ENCODE peak calls at places on chromosomes 7 and 10, in four cellular contexts. E is cardiac fibroblast, D is CD14-positive monocyte, L is thyroid gland. T is an unnamed sample.

GRCh38 chr10:62661143-62661542 is 143.4 kb upstream of the ADO start:
- DNase-seq in L (no peak), D (no peak), E (no peak), T (no peak)

GRCh38 chr10:130382031-130382430 is 245.8 kb downstream of the GLRX3 start:
- DNase-seq in D (no peak), E (no peak), L (no peak), T (no peak)

GRCh38 chr7:36509962-36510361 is 120.3 kb downstream of the ANLN start:
- DNase-seq in D (no peak), L (no peak), E (no peak), T (no peak)

GRCh38 chr7:79506481-79506880 is 53.0 kb upstream of the MAGI2 start:
- DNase-seq in D (no peak), L (no peak), E (peak), T (no peak)

GRCh38 chr10:90306187-90306586 is 551.7 kb downstream of the HTR7 start:
- DNase-seq in D (no peak), E (peak), L (no peak), T (no peak)

GRCh38 chr7:71871446-71871845 is 540.7 kb downstream of the CALN1 start:
- DNase-seq in E (no peak), L (no peak), D (no peak), T (no peak)

GRCh38 chr10:90847436-90847835 is 10.4 kb downstream of the HTR7 start:
- DNase-seq in E (peak), D (no peak), L (no peak), T (no peak)

GRCh38 chr10:48390005-48390871 is 83.8 kb downstream of the MAPK8 start:
- DNase-seq in E (no peak), L (no peak), D (no peak), T (no peak)

GRCh38 chr10:105185101-105185500 is 544.0 kb downstream of the SORCS3 start:
- DNase-seq in E (no peak), D (no peak), L (no peak), T (no peak)

GRCh38 chr10:48199580-48200377 is 74.7 kb downstream of the FRMPD2 start:
- DNase-seq in E (peak), L (no peak), D (peak), T (no peak)

GRCh38 chr7:47937711-47938573 is 10.3 kb downstream of the PKD1L1 start:
- DNase-seq in D (no peak), L (no peak), E (no peak), T (no peak)

GRCh38 chr7:103343758-103344452 is 662 bp downstream of the DNAJC2 start:
- DNase-seq in L (no peak), E (peak), D (peak), T (peak)

GRCh38 chr10:93916257-93917063 is 22.7 kb downstream of the SLC35G1 start:
- DNase-seq in E (peak), D (no peak), L (no peak), T (no peak)

GRCh38 chr7:2037805-2038635 is 194.7 kb downstream of the MAD1L1 start:
- DNase-seq in E (peak), D (peak), L (peak), T (peak)

DNA sequence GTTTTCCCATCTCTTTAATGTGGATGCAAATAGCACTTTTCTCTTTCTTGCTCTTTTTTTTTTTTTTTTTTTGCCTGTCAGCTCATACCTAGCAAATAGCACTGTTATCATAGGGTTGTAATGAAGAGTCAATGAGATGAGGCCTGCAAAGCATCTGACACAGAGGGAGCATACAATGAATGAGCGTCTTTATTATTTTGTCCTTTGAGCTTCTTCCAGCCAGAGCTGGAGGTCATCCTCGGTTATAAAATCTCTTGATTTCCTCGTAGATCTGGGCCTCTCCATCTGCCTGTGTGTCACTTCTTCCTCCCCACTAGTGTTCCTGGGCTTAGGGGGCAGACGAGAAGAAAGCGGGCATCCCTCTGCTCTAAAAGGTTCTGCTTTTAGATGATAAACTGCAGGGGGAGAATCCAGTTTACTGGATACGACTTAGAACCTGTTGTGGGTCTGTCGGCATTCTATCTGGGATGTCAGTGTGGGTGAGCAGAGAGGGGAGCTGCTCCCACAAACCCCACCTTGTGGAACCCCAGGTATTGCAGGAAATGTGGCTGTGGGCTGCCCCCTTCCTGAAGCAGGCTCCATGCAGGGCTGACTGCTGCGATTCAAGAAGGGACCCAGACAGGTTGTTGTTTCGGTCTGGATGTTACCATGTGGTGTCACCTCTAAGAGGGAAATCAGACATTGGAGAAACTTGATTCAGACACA is 135.8 kb upstream of the GPR26 start:
- DNase-seq in L (no peak), D (no peak), E (no peak), T (no peak)
- TF ChIP-seq CTCF in L (no peak), D (no peak), E (no peak), T (no peak)

GRCh38 chr10:43200538-43201390 is 62.5 kb downstream of the CSGALNACT2 start:
- DNase-seq in E (no peak), D (no peak), L (no peak), T (peak)

GRCh38 chr10:43201545-43202131 is 63.4 kb downstream of the CSGALNACT2 start:
- DNase-seq in L (no peak), E (no peak), D (no peak), T (peak)

GRCh38 chr10:43202657-43203490 is 64.0 kb downstream of the RASGEF1A start:
- DNase-seq in E (no peak), D (peak), L (peak), T (peak)

GRCh38 chr10:43203491-43204393 is 63.1 kb downstream of the RASGEF1A start:
- DNase-seq in D (peak), L (peak), E (no peak), T (peak)

DNA sequence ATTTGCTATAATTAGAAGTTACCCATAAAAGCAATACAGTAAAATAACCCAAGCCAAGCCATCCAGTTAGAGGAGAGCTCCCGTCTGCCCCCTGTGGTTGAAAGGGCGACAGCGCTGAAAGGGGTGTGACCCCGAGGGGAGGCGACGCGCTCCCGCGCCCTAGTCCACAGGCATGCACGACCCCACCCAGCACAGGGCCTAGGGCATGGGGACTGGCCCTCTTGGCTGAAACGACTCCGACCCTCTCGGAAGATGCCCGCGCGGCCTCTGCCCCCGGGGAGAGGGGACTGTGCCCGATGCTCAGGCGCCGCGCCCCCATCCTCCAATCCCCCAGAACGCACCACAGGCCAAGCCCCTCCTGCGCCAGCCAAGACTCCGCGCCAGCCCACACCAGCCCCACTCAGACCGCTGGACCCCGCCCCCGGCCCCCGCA is 64.0 kb downstream of the CSGALNACT2 start:
- DNase-seq in E (peak), D (peak), L (peak), T (peak)
- TF ChIP-seq CTCF in E (peak), D (peak), L (peak), T (peak)

GRCh38 chr7:85469446-85469970 is 282.7 kb upstream of the SEMA3D start:
- DNase-seq in E (no peak), L (no peak), D (no peak), T (no peak)

DNA sequence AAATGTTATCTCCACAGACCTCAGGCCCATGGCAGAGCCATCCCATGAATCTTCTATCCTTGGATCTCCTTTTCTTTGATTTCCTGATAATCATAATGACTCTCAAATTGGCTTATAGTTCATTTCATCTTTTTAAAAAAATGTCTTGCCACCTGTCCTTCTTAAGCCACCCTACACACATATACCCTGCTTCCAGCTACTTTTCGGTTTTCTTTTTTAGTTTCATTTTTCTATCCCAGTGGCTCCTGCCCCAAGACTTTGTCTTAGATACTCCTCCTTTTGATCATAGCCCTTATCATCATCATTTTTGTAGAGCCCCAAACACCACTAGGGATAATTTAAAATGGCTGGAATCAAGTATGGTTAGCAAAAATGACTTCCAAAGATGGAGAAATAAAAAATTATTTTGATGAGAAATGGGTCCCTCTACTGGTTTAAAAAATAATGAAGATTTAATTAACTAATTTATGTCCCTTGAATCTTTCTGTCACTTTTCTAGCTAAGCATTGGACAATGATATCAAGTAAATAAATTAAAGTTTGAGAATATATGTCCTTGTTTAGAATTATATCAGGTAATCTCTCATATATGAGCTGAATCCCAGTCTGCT is 277.3 kb upstream of the SEMA3D start:
- DNase-seq in L (no peak), D (no peak), E (peak), T (no peak)
- TF ChIP-seq CTCF in L (peak), D (peak), E (no peak), T (no peak)

GRCh38 chr7:82395147-82395546 is 48.4 kb downstream of the CACNA2D1 start:
- DNase-seq in E (no peak), L (no peak), D (no peak), T (no peak)
- TF ChIP-seq CTCF in E (no peak), L (no peak), D (no peak), T (no peak)

DNA sequence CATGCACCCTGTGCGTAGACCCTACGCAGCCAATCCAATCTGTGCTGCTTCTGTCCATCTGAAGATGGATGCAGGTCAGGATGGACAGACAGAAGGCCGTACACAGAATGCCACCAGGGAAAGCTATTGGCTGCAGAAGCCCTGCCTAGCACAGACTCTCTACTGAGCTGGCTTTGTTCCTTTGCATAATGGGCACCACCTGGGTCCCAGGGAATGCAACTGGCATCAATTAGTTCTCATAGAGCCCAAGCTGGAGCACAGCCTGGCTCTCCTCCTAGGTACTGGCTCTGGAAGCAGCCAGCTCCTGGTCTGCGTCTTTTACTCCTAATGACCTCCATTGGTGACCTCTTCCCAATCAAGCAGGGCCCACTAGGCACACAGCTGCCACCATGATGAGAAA is 26.8 kb upstream of the CACUL1 start:
- DNase-seq in E (no peak), L (no peak), D (no peak), T (no peak)
- TF ChIP-seq CTCF in E (no peak), L (no peak), D (no peak), T (no peak)

DNA sequence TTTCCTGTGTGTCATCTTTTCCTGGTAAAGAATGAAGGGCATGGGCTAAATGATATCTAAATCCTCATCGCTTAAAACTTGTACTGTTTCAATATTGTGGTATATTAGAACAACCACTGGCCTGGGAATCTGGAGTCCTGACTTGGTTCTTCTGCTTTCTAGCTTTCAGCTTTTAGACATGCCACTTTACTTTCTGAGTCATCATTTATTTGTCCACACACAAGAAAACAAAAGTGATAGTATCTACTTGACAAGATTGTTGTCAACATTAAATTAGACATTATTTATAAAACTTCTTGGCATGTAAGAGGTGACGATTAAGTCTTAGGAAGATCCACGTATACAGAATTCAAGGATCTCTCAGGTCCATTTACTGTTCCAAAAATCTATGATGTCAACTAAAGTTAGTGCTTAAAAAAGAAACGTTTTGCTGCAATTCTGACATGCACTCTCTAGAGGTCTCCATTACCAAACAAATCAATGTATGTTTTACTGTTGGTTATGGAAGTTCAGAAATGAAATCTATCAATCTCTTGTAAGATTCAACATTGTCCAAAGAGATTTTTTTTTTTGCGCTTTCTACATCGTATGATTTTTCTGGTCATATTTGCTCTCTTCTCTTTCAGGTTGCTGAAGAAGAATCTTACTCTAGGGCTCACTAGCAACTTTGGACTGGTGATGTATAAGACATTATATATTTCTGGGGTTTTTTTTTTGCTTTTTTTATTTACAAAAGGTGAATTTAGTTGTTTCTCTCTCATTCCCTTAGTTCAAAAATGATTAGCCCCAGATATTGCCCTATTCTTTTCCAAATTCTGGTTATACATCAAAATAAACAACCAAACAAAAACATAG is 53.6 kb upstream of the DYNC1I1 start:
- DNase-seq in L (no peak), E (peak), D (no peak), T (no peak)
- TF ChIP-seq CTCF in L (peak), E (peak), D (peak), T (no peak)

DNA sequence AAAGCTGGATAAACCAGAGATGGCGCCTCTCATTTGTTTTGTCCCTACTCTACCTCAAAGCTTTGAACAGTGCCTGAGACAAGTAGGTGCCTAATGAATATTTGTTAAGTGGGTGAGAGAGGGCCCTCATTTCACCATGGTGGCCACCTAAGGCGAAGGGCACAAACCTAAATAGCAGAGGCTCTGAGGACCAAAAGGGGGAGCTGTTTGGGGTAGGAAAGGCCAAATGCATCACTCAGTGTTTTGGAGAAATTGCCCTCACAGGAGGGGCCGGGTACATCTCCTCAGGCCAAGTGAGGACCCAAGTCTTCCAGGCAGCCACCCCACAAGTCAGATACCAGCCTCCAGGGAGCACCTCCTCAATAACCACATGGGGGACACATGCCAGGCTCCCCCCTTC is 14.0 kb downstream of the IMPDH1 start:
- DNase-seq in E (no peak), D (no peak), L (no peak), T (no peak)
- TF ChIP-seq CTCF in E (peak), D (no peak), L (no peak), T (no peak)

DNA sequence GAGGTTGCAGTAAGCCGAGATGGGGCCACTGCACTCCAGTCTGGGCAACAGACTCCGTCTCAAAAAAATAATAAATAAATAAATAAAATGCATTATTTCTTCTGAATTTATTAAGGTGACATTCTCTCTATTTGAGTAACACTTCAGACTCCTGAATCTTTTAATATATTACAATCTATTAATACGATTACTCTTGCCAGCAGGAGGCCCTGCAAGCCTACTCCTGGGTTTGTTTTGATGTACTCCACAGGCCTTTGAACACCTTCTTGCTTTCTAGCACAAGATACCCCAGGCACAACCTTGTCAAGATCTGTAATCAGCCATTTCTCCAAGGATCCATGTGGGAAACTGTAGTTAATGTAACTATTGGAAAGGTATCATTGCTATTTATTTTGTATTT is 63.5 kb downstream of the COBL start:
- DNase-seq in D (no peak), L (no peak), E (no peak), T (no peak)
- TF ChIP-seq CTCF in D (no peak), L (peak), E (no peak), T (no peak)

DNA sequence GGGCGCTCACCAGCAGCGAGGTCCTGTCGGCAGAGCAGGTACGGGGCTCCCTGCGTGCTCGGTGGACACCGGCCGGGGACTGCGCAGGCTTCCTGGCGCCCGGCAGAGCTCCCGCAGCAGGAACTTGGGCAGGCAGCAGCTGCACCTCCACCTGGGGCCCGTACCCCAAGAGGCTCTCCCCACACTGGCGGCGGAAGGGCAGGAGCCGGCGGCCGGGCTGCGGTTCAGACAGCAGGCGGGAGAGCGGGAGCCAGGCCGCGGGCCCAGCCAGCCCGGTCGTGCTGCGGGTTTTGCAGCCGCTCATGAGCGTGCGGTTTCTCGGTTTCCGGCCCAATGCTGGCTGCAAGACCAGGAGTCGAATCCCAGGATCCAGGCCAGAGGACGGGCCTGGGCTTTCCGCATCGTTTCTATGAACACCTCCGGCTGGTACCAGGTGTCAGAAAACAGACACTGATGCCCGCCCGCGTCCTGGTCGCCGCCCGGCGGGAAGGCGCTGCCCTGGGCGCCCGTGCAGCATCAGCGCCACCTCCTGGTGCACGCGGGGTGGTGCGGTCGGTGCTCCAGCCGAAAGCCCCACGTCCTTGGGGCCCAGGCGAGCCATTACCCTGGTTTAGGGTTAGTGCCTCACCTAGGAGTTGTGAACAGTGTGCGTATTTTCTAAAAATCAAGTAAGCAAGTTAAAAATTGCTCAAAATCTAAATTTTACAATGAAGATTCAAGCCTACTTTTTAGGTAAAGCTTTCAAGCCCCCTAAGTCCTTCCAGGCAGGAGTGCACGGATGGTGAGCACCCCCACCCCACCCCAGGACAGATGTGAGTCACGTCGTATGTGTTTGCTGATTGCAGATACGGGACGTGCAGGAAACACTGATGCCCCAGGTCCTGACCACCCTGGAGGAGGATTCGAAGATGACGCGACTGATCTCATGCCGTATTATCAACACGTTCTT is 47.4 kb upstream of the PRKAR1B start:
- DNase-seq in L (peak), D (no peak), E (peak), T (peak)
- TF ChIP-seq CTCF in L (peak), D (peak), E (peak), T (peak)

T was measured in spleen.